ENCODE peak calls at places on chromosomes 12 and 14, in nine cellular contexts. One of them, this sample, is unnamed.

GRCh38 chr12:51318846-51319570 is 5.0 kb downstream of the BIN2 start:
- DNase-seq in lung: peak
- DNase-seq in heart left ventricle: no peak
- DNase-seq in gastrocnemius medialis: no peak
- DNase-seq in K562: no peak
- DNase-seq in lower lobe of right lung: peak
- DNase-seq in heart right ventricle: no peak
- DNase-seq in tibial nerve: no peak
- DNase-seq in OCI-LY7: peak
- DNase-seq in this sample: no peak

GRCh38 chr12:52119398-52120254 is 40.1 kb downstream of the SMIM41 start:
- DNase-seq in heart right ventricle: no peak
- DNase-seq in K562: peak
- DNase-seq in gastrocnemius medialis: no peak
- DNase-seq in lung: peak
- DNase-seq in heart left ventricle: peak
- DNase-seq in lower lobe of right lung: no peak
- DNase-seq in OCI-LY7: peak
- DNase-seq in tibial nerve: no peak
- DNase-seq in this sample: no peak

GRCh38 chr12:88951860-88952483 is 371.7 kb upstream of the KITLG start:
- DNase-seq in K562: no peak
- DNase-seq in heart left ventricle: no peak
- DNase-seq in lower lobe of right lung: no peak
- DNase-seq in lung: no peak
- DNase-seq in gastrocnemius medialis: no peak
- DNase-seq in tibial nerve: no peak
- DNase-seq in OCI-LY7: no peak
- DNase-seq in heart right ventricle: no peak
- DNase-seq in this sample: no peak

GRCh38 chr12:53495903-53496751 is 3.1 kb downstream of the MAP3K12 start:
- DNase-seq in lung: no peak
- DNase-seq in heart right ventricle: no peak
- DNase-seq in gastrocnemius medialis: no peak
- DNase-seq in OCI-LY7: no peak
- DNase-seq in heart left ventricle: peak
- DNase-seq in K562: peak
- DNase-seq in tibial nerve: peak
- DNase-seq in lower lobe of right lung: no peak
- DNase-seq in this sample: peak

GRCh38 chr12:14554281-14555008 is 13.2 kb downstream of the PLBD1 start:
- DNase-seq in heart right ventricle: peak
- DNase-seq in gastrocnemius medialis: peak
- DNase-seq in K562: no peak
- DNase-seq in tibial nerve: peak
- DNase-seq in OCI-LY7: no peak
- DNase-seq in lower lobe of right lung: peak
- DNase-seq in lung: peak
- DNase-seq in heart left ventricle: peak
- DNase-seq in this sample: peak

GRCh38 chr12:108568653-108569154 is 6.3 kb downstream of the ISCU start:
- DNase-seq in tibial nerve: no peak
- DNase-seq in heart left ventricle: no peak
- DNase-seq in K562: no peak
- DNase-seq in lung: no peak
- DNase-seq in lower lobe of right lung: no peak
- DNase-seq in heart right ventricle: no peak
- DNase-seq in gastrocnemius medialis: no peak
- DNase-seq in OCI-LY7: peak
- DNase-seq in this sample: no peak

GRCh38 chr12:14454098-14454907 is 88.8 kb downstream of the ATF7IP start:
- DNase-seq in heart left ventricle: no peak
- DNase-seq in tibial nerve: no peak
- DNase-seq in K562: peak
- DNase-seq in OCI-LY7: peak
- DNase-seq in lung: no peak
- DNase-seq in heart right ventricle: no peak
- DNase-seq in lower lobe of right lung: no peak
- DNase-seq in gastrocnemius medialis: no peak
- DNase-seq in this sample: no peak

GRCh38 chr14:99579903-99580570 is 24.0 kb downstream of the CCDC85C start:
- DNase-seq in tibial nerve: no peak
- DNase-seq in K562: peak
- DNase-seq in lower lobe of right lung: peak
- DNase-seq in heart right ventricle: no peak
- DNase-seq in gastrocnemius medialis: no peak
- DNase-seq in lung: peak
- DNase-seq in OCI-LY7: peak
- DNase-seq in heart left ventricle: no peak
- DNase-seq in this sample: no peak

GRCh38 chr12:102171951-102172350 is 25.7 kb downstream of the PMCH start:
- DNase-seq in K562: no peak
- DNase-seq in gastrocnemius medialis: no peak
- DNase-seq in heart left ventricle: no peak
- DNase-seq in tibial nerve: no peak
- DNase-seq in heart right ventricle: no peak
- DNase-seq in lower lobe of right lung: no peak
- DNase-seq in OCI-LY7: no peak
- DNase-seq in lung: no peak
- DNase-seq in this sample: no peak

GRCh38 chr14:23578560-23579310 is at the start of gene JPH4:
- DNase-seq in heart right ventricle: no peak
- DNase-seq in lower lobe of right lung: no peak
- DNase-seq in lung: no peak
- DNase-seq in OCI-LY7: no peak
- DNase-seq in tibial nerve: no peak
- DNase-seq in gastrocnemius medialis: no peak
- DNase-seq in K562: peak
- DNase-seq in heart left ventricle: no peak
- DNase-seq in this sample: peak

GRCh38 chr14:65229431-65230286 is 127.3 kb upstream of the MAX start:
- DNase-seq in heart left ventricle: peak
- DNase-seq in tibial nerve: no peak
- DNase-seq in K562: peak
- DNase-seq in lung: no peak
- DNase-seq in lower lobe of right lung: peak
- DNase-seq in OCI-LY7: peak
- DNase-seq in heart right ventricle: peak
- DNase-seq in gastrocnemius medialis: no peak
- DNase-seq in this sample: no peak

GRCh38 chr14:90447720-90448497 is 51.1 kb downstream of the CALM1 start:
- DNase-seq in lung: no peak
- DNase-seq in OCI-LY7: peak
- DNase-seq in tibial nerve: no peak
- DNase-seq in heart right ventricle: no peak
- DNase-seq in gastrocnemius medialis: no peak
- DNase-seq in lower lobe of right lung: no peak
- DNase-seq in heart left ventricle: no peak
- DNase-seq in K562: peak
- DNase-seq in this sample: no peak

GRCh38 chr12:54017027-54017788 is 8.4 kb downstream of the HOXC8 start:
- DNase-seq in gastrocnemius medialis: peak
- DNase-seq in K562: peak
- DNase-seq in lung: no peak
- DNase-seq in lower lobe of right lung: no peak
- DNase-seq in tibial nerve: no peak
- DNase-seq in heart right ventricle: no peak
- DNase-seq in heart left ventricle: no peak
- DNase-seq in OCI-LY7: peak
- DNase-seq in this sample: no peak

DNA sequence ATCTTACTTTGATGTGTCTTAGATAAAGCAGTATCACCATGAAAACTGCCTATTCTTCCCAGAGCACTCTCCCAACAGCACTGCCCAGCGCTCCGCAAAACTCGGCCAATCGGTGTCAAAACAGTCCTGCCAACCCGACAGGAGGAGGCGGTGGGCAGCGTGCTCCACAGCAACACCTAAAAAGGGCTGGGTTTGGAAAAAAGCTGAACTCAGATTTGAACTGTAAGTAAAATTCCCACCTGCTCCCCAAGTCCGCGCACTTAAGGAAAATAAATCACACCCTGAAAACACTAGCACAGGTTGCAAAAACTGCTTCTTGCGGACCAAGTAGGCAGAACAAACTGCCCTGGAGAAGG is 720 bp downstream of the IPO8 start:
- DNase-seq in heart right ventricle: peak
- DNase-seq in gastrocnemius medialis: peak
- DNase-seq in K562: peak
- DNase-seq in lung: peak
- DNase-seq in lower lobe of right lung: peak
- DNase-seq in heart left ventricle: no peak
- DNase-seq in OCI-LY7: peak
- DNase-seq in tibial nerve: no peak
- DNase-seq in this sample: no peak
- TF ChIP-seq CTCF in heart right ventricle: no peak
- TF ChIP-seq CTCF in gastrocnemius medialis: no peak
- TF ChIP-seq CTCF in K562: no peak
- TF ChIP-seq CTCF in lung: no peak
- TF ChIP-seq CTCF in lower lobe of right lung: no peak
- TF ChIP-seq CTCF in heart left ventricle: no peak
- TF ChIP-seq CTCF in OCI-LY7: no peak
- TF ChIP-seq CTCF in tibial nerve: no peak
- TF ChIP-seq CTCF in this sample: no peak

GRCh38 chr14:21987937-21988336 is 314.3 kb upstream of the OR4E1 start:
- DNase-seq in K562: peak
- DNase-seq in lower lobe of right lung: no peak
- DNase-seq in OCI-LY7: peak
- DNase-seq in lung: no peak
- DNase-seq in gastrocnemius medialis: no peak
- DNase-seq in heart right ventricle: no peak
- DNase-seq in heart left ventricle: no peak
- DNase-seq in tibial nerve: no peak
- DNase-seq in this sample: no peak

GRCh38 chr14:21991130-21991529 is 317.5 kb upstream of the OR4E1 start:
- DNase-seq in heart left ventricle: no peak
- DNase-seq in K562: no peak
- DNase-seq in tibial nerve: no peak
- DNase-seq in heart right ventricle: no peak
- DNase-seq in gastrocnemius medialis: no peak
- DNase-seq in OCI-LY7: no peak
- DNase-seq in lower lobe of right lung: no peak
- DNase-seq in lung: no peak
- DNase-seq in this sample: no peak

GRCh38 chr14:21989090-21989489 is 315.5 kb upstream of the OR4E1 start:
- DNase-seq in K562: no peak
- DNase-seq in OCI-LY7: no peak
- DNase-seq in lung: no peak
- DNase-seq in heart right ventricle: no peak
- DNase-seq in gastrocnemius medialis: no peak
- DNase-seq in lower lobe of right lung: no peak
- DNase-seq in tibial nerve: no peak
- DNase-seq in heart left ventricle: no peak
- DNase-seq in this sample: no peak

GRCh38 chr14:21990116-21990515 is 316.5 kb upstream of the OR4E1 start:
- DNase-seq in OCI-LY7: peak
- DNase-seq in heart left ventricle: no peak
- DNase-seq in heart right ventricle: no peak
- DNase-seq in lung: no peak
- DNase-seq in K562: no peak
- DNase-seq in tibial nerve: no peak
- DNase-seq in lower lobe of right lung: no peak
- DNase-seq in gastrocnemius medialis: no peak
- DNase-seq in this sample: no peak

GRCh38 chr14:21988413-21988812 is 314.8 kb upstream of the OR4E1 start:
- DNase-seq in heart right ventricle: no peak
- DNase-seq in lung: no peak
- DNase-seq in heart left ventricle: no peak
- DNase-seq in tibial nerve: no peak
- DNase-seq in OCI-LY7: no peak
- DNase-seq in lower lobe of right lung: no peak
- DNase-seq in gastrocnemius medialis: no peak
- DNase-seq in K562: no peak
- DNase-seq in this sample: no peak
- H3K27ac ChIP-seq in heart right ventricle: no peak
- H3K27ac ChIP-seq in lung: no peak
- H3K27ac ChIP-seq in heart left ventricle: no peak
- H3K27ac ChIP-seq in tibial nerve: no peak
- H3K27ac ChIP-seq in OCI-LY7: no peak
- H3K27ac ChIP-seq in lower lobe of right lung: no peak
- H3K27ac ChIP-seq in gastrocnemius medialis: no peak
- H3K27ac ChIP-seq in K562: no peak
- H3K27ac ChIP-seq in this sample: no peak

DNA sequence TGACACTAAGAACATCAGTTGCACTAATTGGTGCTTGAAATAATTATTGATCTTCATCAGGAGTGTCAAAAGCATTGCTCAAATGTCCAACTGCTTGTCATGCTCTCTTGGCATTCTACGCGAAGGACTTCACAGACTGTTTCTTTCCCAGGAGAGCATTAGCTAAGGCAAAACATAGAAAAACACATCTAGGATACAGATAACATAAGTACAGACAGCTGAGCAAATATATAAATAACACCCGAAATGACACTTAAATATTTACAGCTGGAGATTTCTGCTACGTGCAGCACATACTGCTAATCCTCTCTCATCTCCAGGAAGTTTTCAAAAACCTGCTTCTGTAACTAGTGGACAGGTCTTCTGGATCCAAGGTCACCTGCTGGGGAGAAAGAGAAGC is 120.0 kb upstream of the PRMT8 start:
- DNase-seq in tibial nerve: no peak
- DNase-seq in lung: no peak
- DNase-seq in lower lobe of right lung: no peak
- DNase-seq in gastrocnemius medialis: no peak
- DNase-seq in heart right ventricle: no peak
- DNase-seq in OCI-LY7: no peak
- DNase-seq in heart left ventricle: no peak
- DNase-seq in K562: no peak
- DNase-seq in this sample: no peak
- TF ChIP-seq CTCF in tibial nerve: no peak
- TF ChIP-seq CTCF in lung: no peak
- TF ChIP-seq CTCF in lower lobe of right lung: no peak
- TF ChIP-seq CTCF in gastrocnemius medialis: no peak
- TF ChIP-seq CTCF in heart right ventricle: no peak
- TF ChIP-seq CTCF in OCI-LY7: no peak
- TF ChIP-seq CTCF in heart left ventricle: no peak
- TF ChIP-seq CTCF in K562: no peak
- TF ChIP-seq CTCF in this sample: no peak

DNA sequence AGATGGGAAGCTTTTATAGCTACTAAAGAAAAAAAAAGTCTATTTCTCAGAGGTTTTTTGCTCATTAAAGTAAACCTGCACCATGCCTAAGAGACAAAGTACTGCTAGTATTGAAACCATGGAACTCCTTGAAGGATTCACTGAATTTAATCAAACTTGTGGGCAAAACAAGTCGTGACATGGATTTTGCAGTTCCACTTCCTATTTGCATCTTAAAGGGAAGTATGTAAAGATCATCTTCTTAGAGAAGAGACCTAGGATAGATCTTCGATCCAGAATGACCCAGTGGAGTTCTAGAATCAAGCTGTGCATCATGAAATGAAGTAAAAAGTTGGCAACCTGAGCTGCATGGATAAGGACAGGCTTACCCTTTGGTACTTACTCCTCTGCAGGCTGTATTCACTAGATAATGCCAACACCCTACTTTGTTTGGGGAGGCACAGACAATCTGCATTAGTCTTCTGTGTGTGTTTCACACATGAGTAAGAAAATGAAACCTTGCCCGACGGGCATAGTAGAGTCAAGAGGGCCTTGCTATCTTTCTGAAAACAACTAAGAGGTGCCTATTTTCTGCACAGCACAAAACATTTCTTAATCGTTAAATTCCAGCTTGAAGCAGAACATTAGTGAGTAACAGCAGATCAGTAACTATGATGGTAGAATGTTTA is 1.9 kb downstream of the GNG2 start:
- DNase-seq in gastrocnemius medialis: no peak
- DNase-seq in lung: no peak
- DNase-seq in tibial nerve: no peak
- DNase-seq in K562: no peak
- DNase-seq in OCI-LY7: peak
- DNase-seq in heart right ventricle: no peak
- DNase-seq in heart left ventricle: no peak
- DNase-seq in lower lobe of right lung: no peak
- DNase-seq in this sample: no peak
- H3K27ac ChIP-seq in gastrocnemius medialis: no peak
- H3K27ac ChIP-seq in lung: no peak
- H3K27ac ChIP-seq in tibial nerve: peak
- H3K27ac ChIP-seq in K562: no peak
- H3K27ac ChIP-seq in OCI-LY7: peak
- H3K27ac ChIP-seq in heart right ventricle: peak
- H3K27ac ChIP-seq in heart left ventricle: no peak
- H3K27ac ChIP-seq in lower lobe of right lung: no peak
- H3K27ac ChIP-seq in this sample: no peak

This sample was measured in right atrium auricular region.